ENCODE peak calls at places on chromosomes 3 and 15, in eight cellular contexts. One of them, this sample, is unnamed.

GRCh38 chr15:28960979-28961378 is 75.2 kb downstream of the APBA2 start:
- DNase-seq in naive thymus-derived CD4-positive, alpha-beta T cell: no peak
- DNase-seq in CD8-positive, alpha-beta T cell: no peak
- DNase-seq in heart right ventricle: no peak
- DNase-seq in ovary: no peak
- DNase-seq in GM12878: no peak
- DNase-seq in neuronal stem cell: no peak
- DNase-seq in PC-3: peak; percentile 94
- DNase-seq in this sample: no peak

GRCh38 chr3:141876381-141876890 is at the start of gene ATP1B3:
- DNase-seq in naive thymus-derived CD4-positive, alpha-beta T cell: peak; percentile 76
- DNase-seq in heart right ventricle: peak; percentile 89
- DNase-seq in ovary: peak; percentile 86
- DNase-seq in neuronal stem cell: peak; percentile 77
- DNase-seq in CD8-positive, alpha-beta T cell: peak; percentile 68
- DNase-seq in GM12878: peak; percentile 39
- DNase-seq in PC-3: peak; percentile 78
- DNase-seq in this sample: peak; percentile 83

GRCh38 chr3:65636326-65636725 is 402.4 kb downstream of the MAGI1 start:
- DNase-seq in heart right ventricle: no peak
- DNase-seq in PC-3: no peak
- DNase-seq in CD8-positive, alpha-beta T cell: no peak
- DNase-seq in neuronal stem cell: no peak
- DNase-seq in GM12878: no peak
- DNase-seq in naive thymus-derived CD4-positive, alpha-beta T cell: no peak
- DNase-seq in ovary: no peak
- DNase-seq in this sample: no peak

GRCh38 chr3:195546130-195546560 is 3.0 kb upstream of the PPP1R2 start:
- DNase-seq in GM12878: no peak
- DNase-seq in neuronal stem cell: no peak
- DNase-seq in heart right ventricle: no peak
- DNase-seq in ovary: peak; percentile 67
- DNase-seq in PC-3: peak; percentile 98
- DNase-seq in CD8-positive, alpha-beta T cell: no peak
- DNase-seq in naive thymus-derived CD4-positive, alpha-beta T cell: no peak
- DNase-seq in this sample: peak; percentile 38

GRCh38 chr3:66386925-66387650 is 113.7 kb downstream of the LRIG1 start:
- DNase-seq in heart right ventricle: no peak
- DNase-seq in GM12878: peak; percentile 65
- DNase-seq in neuronal stem cell: no peak
- DNase-seq in ovary: no peak
- DNase-seq in PC-3: no peak
- DNase-seq in CD8-positive, alpha-beta T cell: no peak
- DNase-seq in naive thymus-derived CD4-positive, alpha-beta T cell: no peak
- DNase-seq in this sample: no peak

GRCh38 chr15:69919816-69920215 is 177.9 kb downstream of the TLE3 start:
- DNase-seq in PC-3: no peak
- DNase-seq in GM12878: no peak
- DNase-seq in heart right ventricle: no peak
- DNase-seq in neuronal stem cell: peak; percentile 77
- DNase-seq in ovary: no peak
- DNase-seq in CD8-positive, alpha-beta T cell: no peak
- DNase-seq in naive thymus-derived CD4-positive, alpha-beta T cell: no peak
- DNase-seq in this sample: no peak

GRCh38 chr15:76330281-76330680 is 6.3 kb upstream of the ISL2 start:
- DNase-seq in PC-3: peak; percentile 79
- DNase-seq in ovary: no peak
- DNase-seq in CD8-positive, alpha-beta T cell: no peak
- DNase-seq in heart right ventricle: peak; percentile 38
- DNase-seq in naive thymus-derived CD4-positive, alpha-beta T cell: no peak
- DNase-seq in GM12878: no peak
- DNase-seq in neuronal stem cell: no peak
- DNase-seq in this sample: no peak

GRCh38 chr3:136070334-136070733 is 104.8 kb downstream of the PPP2R3A start:
- DNase-seq in PC-3: peak; percentile 89
- DNase-seq in ovary: no peak
- DNase-seq in GM12878: no peak
- DNase-seq in heart right ventricle: no peak
- DNase-seq in naive thymus-derived CD4-positive, alpha-beta T cell: no peak
- DNase-seq in neuronal stem cell: no peak
- DNase-seq in CD8-positive, alpha-beta T cell: no peak
- DNase-seq in this sample: no peak

GRCh38 chr3:115341208-115341607 is 194.1 kb upstream of the ZBTB20 start:
- DNase-seq in CD8-positive, alpha-beta T cell: no peak
- DNase-seq in ovary: no peak
- DNase-seq in neuronal stem cell: no peak
- DNase-seq in naive thymus-derived CD4-positive, alpha-beta T cell: no peak
- DNase-seq in heart right ventricle: no peak
- DNase-seq in GM12878: no peak
- DNase-seq in PC-3: peak; percentile 80
- DNase-seq in this sample: no peak

GRCh38 chr3:52289747-52290595 is 2.3 kb downstream of the GLYCTK start:
- DNase-seq in GM12878: no peak
- DNase-seq in PC-3: no peak
- DNase-seq in heart right ventricle: no peak
- DNase-seq in ovary: no peak
- DNase-seq in CD8-positive, alpha-beta T cell: no peak
- DNase-seq in neuronal stem cell: no peak
- DNase-seq in naive thymus-derived CD4-positive, alpha-beta T cell: no peak
- DNase-seq in this sample: no peak

GRCh38 chr15:58951388-58952060 is 18.0 kb upstream of the SLTM start:
- DNase-seq in CD8-positive, alpha-beta T cell: no peak
- DNase-seq in heart right ventricle: no peak
- DNase-seq in ovary: no peak
- DNase-seq in GM12878: no peak
- DNase-seq in naive thymus-derived CD4-positive, alpha-beta T cell: no peak
- DNase-seq in neuronal stem cell: no peak
- DNase-seq in PC-3: peak; percentile 86
- DNase-seq in this sample: no peak

GRCh38 chr3:27532931-27533607 is 48.9 kb upstream of the SLC4A7 start:
- DNase-seq in CD8-positive, alpha-beta T cell: no peak
- DNase-seq in PC-3: no peak
- DNase-seq in GM12878: no peak
- DNase-seq in naive thymus-derived CD4-positive, alpha-beta T cell: no peak
- DNase-seq in ovary: no peak
- DNase-seq in neuronal stem cell: no peak
- DNase-seq in heart right ventricle: no peak
- DNase-seq in this sample: no peak

GRCh38 chr15:34837246-34838016 is 42.1 kb upstream of the ACTC1 start:
- DNase-seq in GM12878: no peak
- DNase-seq in CD8-positive, alpha-beta T cell: no peak
- DNase-seq in neuronal stem cell: no peak
- DNase-seq in PC-3: peak; percentile 85
- DNase-seq in ovary: no peak
- DNase-seq in naive thymus-derived CD4-positive, alpha-beta T cell: no peak
- DNase-seq in heart right ventricle: no peak
- DNase-seq in this sample: no peak

GRCh38 chr3:189361103-189361835 is 189.5 kb downstream of the TPRG1 start:
- DNase-seq in ovary: no peak
- DNase-seq in PC-3: peak; percentile 39
- DNase-seq in naive thymus-derived CD4-positive, alpha-beta T cell: no peak
- DNase-seq in GM12878: no peak
- DNase-seq in CD8-positive, alpha-beta T cell: no peak
- DNase-seq in neuronal stem cell: no peak
- DNase-seq in heart right ventricle: no peak
- DNase-seq in this sample: no peak

GRCh38 chr15:58457466-58457965 is 25.7 kb downstream of the LIPC start:
- DNase-seq in PC-3: peak; percentile 91
- DNase-seq in ovary: no peak
- DNase-seq in neuronal stem cell: no peak
- DNase-seq in GM12878: peak; percentile 88
- DNase-seq in naive thymus-derived CD4-positive, alpha-beta T cell: no peak
- DNase-seq in CD8-positive, alpha-beta T cell: no peak
- DNase-seq in heart right ventricle: no peak
- DNase-seq in this sample: no peak

GRCh38 chr3:171833775-171834460 is 9.2 kb upstream of the TMEM212 start:
- DNase-seq in GM12878: no peak
- DNase-seq in heart right ventricle: no peak
- DNase-seq in PC-3: peak; percentile 69
- DNase-seq in naive thymus-derived CD4-positive, alpha-beta T cell: no peak
- DNase-seq in neuronal stem cell: no peak
- DNase-seq in ovary: no peak
- DNase-seq in CD8-positive, alpha-beta T cell: no peak
- DNase-seq in this sample: no peak

DNA sequence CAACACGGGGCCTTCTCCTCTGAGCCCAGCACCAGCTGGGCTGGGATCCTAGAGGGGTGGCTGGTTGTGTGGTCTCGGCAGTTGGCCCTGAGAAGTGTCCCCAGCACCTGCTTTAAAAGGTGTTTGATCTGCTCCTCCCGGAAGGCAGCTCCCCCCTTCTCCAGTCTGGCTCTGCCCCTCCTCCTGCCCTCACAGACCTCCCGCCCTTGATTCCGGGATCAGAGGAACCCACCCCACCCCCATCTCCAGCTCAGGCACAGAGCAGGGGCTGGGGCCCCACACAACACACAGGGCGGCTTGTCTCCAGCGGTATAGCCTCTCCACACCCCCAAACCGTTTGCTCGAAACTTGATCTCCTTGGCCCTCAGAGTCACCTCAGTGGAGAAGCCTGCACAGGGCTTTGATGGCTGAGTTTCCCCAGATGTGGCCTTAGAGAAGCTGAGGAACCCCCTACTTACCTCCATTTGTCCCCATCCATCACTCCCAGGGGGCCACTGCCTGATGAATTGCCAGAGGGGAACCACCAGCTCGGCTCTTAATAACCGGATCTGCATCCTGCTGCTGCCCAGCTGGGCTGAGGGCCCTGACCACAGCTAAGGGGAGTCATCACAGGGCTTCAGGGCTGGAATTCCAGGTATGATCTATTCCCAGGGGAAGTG is 6.4 kb upstream of the STRA6 start:
- DNase-seq in ovary: no peak
- DNase-seq in heart right ventricle: no peak
- DNase-seq in neuronal stem cell: no peak
- DNase-seq in naive thymus-derived CD4-positive, alpha-beta T cell: no peak
- DNase-seq in CD8-positive, alpha-beta T cell: no peak
- DNase-seq in PC-3: peak; percentile 27
- DNase-seq in GM12878: no peak
- DNase-seq in this sample: no peak
- H3K4me1 ChIP-seq in ovary: peaks cover 3% of the 10 kb centered on the region
- H3K4me1 ChIP-seq in heart right ventricle: peaks cover 32% of the 10 kb centered on the region
- H3K4me1 ChIP-seq in neuronal stem cell: peaks cover 48% of the 10 kb centered on the region
- H3K4me1 ChIP-seq in naive thymus-derived CD4-positive, alpha-beta T cell: no peaks in the 10 kb centered on the region
- H3K4me1 ChIP-seq in CD8-positive, alpha-beta T cell: no peaks in the 10 kb centered on the region
- H3K4me1 ChIP-seq in PC-3: no peaks in the 10 kb centered on the region
- H3K4me1 ChIP-seq in GM12878: peaks cover 40% of the 10 kb centered on the region
- H3K4me1 ChIP-seq in this sample: no peaks in the 10 kb centered on the region

GRCh38 chr3:25471081-25471768 is 43.2 kb downstream of the RARB start:
- DNase-seq in GM12878: no peak
- DNase-seq in PC-3: no peak
- DNase-seq in neuronal stem cell: no peak
- DNase-seq in ovary: no peak
- DNase-seq in CD8-positive, alpha-beta T cell: no peak
- DNase-seq in naive thymus-derived CD4-positive, alpha-beta T cell: no peak
- DNase-seq in heart right ventricle: no peak
- DNase-seq in this sample: no peak

GRCh38 chr3:25472747-25473146 is 44.7 kb downstream of the RARB start:
- DNase-seq in ovary: no peak
- DNase-seq in GM12878: no peak
- DNase-seq in CD8-positive, alpha-beta T cell: no peak
- DNase-seq in naive thymus-derived CD4-positive, alpha-beta T cell: no peak
- DNase-seq in heart right ventricle: no peak
- DNase-seq in neuronal stem cell: no peak
- DNase-seq in PC-3: no peak
- DNase-seq in this sample: no peak

GRCh38 chr3:25472153-25472552 is 44.1 kb downstream of the RARB start:
- DNase-seq in naive thymus-derived CD4-positive, alpha-beta T cell: no peak
- DNase-seq in GM12878: no peak
- DNase-seq in neuronal stem cell: no peak
- DNase-seq in heart right ventricle: no peak
- DNase-seq in CD8-positive, alpha-beta T cell: no peak
- DNase-seq in ovary: no peak
- DNase-seq in PC-3: no peak
- DNase-seq in this sample: no peak

GRCh38 chr3:25474000-25474399 is 45.9 kb downstream of the RARB start:
- DNase-seq in neuronal stem cell: no peak
- DNase-seq in GM12878: no peak
- DNase-seq in naive thymus-derived CD4-positive, alpha-beta T cell: no peak
- DNase-seq in heart right ventricle: no peak
- DNase-seq in PC-3: no peak
- DNase-seq in CD8-positive, alpha-beta T cell: no peak
- DNase-seq in ovary: no peak
- DNase-seq in this sample: no peak

GRCh38 chr3:25473246-25473645 is 45.2 kb downstream of the RARB start:
- DNase-seq in CD8-positive, alpha-beta T cell: no peak
- DNase-seq in neuronal stem cell: no peak
- DNase-seq in naive thymus-derived CD4-positive, alpha-beta T cell: no peak
- DNase-seq in heart right ventricle: no peak
- DNase-seq in ovary: no peak
- DNase-seq in PC-3: no peak
- DNase-seq in GM12878: no peak
- DNase-seq in this sample: no peak
- H3K4me1 ChIP-seq in CD8-positive, alpha-beta T cell: no peaks in the 10 kb centered on the region
- H3K4me1 ChIP-seq in neuronal stem cell: peaks cover 28% of the 10 kb centered on the region
- H3K4me1 ChIP-seq in naive thymus-derived CD4-positive, alpha-beta T cell: no peaks in the 10 kb centered on the region
- H3K4me1 ChIP-seq in heart right ventricle: peaks cover 84% of the 10 kb centered on the region
- H3K4me1 ChIP-seq in ovary: peaks cover 4% of the 10 kb centered on the region
- H3K4me1 ChIP-seq in PC-3: no peaks in the 10 kb centered on the region
- H3K4me1 ChIP-seq in GM12878: no peaks in the 10 kb centered on the region
- H3K4me1 ChIP-seq in this sample: peaks cover 2% of the 10 kb centered on the region

GRCh38 chr3:75737831-75738493 is 47.4 kb downstream of the ZNF717 start:
- DNase-seq in PC-3: no peak
- DNase-seq in neuronal stem cell: peak; percentile 1
- DNase-seq in naive thymus-derived CD4-positive, alpha-beta T cell: peak; percentile 1
- DNase-seq in ovary: no peak
- DNase-seq in CD8-positive, alpha-beta T cell: no peak
- DNase-seq in heart right ventricle: no peak
- DNase-seq in GM12878: no peak
- DNase-seq in this sample: no peak
- H3K4me1 ChIP-seq in PC-3: no peaks in the 10 kb centered on the region
- H3K4me1 ChIP-seq in neuronal stem cell: no peaks in the 10 kb centered on the region
- H3K4me1 ChIP-seq in naive thymus-derived CD4-positive, alpha-beta T cell: no peaks in the 10 kb centered on the region
- H3K4me1 ChIP-seq in ovary: no peaks in the 10 kb centered on the region
- H3K4me1 ChIP-seq in CD8-positive, alpha-beta T cell: no peaks in the 10 kb centered on the region
- H3K4me1 ChIP-seq in heart right ventricle: no peaks in the 10 kb centered on the region
- H3K4me1 ChIP-seq in GM12878: no peaks in the 10 kb centered on the region
- H3K4me1 ChIP-seq in this sample: no peaks in the 10 kb centered on the region

GRCh38 chr3:12939137-12939536 is 97.8 kb upstream of the RPL32 start:
- DNase-seq in CD8-positive, alpha-beta T cell: no peak
- DNase-seq in GM12878: no peak
- DNase-seq in heart right ventricle: no peak
- DNase-seq in PC-3: no peak
- DNase-seq in ovary: no peak
- DNase-seq in naive thymus-derived CD4-positive, alpha-beta T cell: no peak
- DNase-seq in neuronal stem cell: no peak
- DNase-seq in this sample: no peak
- H3K4me1 ChIP-seq in CD8-positive, alpha-beta T cell: no peaks in the 10 kb centered on the region
- H3K4me1 ChIP-seq in GM12878: no peaks in the 10 kb centered on the region
- H3K4me1 ChIP-seq in heart right ventricle: peaks cover 98% of the 10 kb centered on the region
- H3K4me1 ChIP-seq in PC-3: no peaks in the 10 kb centered on the region
- H3K4me1 ChIP-seq in ovary: peaks cover 27% of the 10 kb centered on the region
- H3K4me1 ChIP-seq in naive thymus-derived CD4-positive, alpha-beta T cell: no peaks in the 10 kb centered on the region
- H3K4me1 ChIP-seq in neuronal stem cell: peaks cover 3% of the 10 kb centered on the region
- H3K4me1 ChIP-seq in this sample: peaks cover 18% of the 10 kb centered on the region